ENCODE peak calls at places on chromosomes 12 and 14, in six cellular contexts. H, L, B, K, A and M are unnamed samples.

GRCh38 chr14:68791078-68791983 is 1.5 kb downstream of the ZFP36L1 start:
- DNase-seq in H (peak; percentile 69), B (no peak), A (no peak), K (no peak), L (peak; percentile 3), M (peak; percentile 69)

GRCh38 chr14:75242546-75243273 is 35.9 kb upstream of the FOS start:
- DNase-seq in K (no peak), H (no peak), B (no peak), L (no peak), A (no peak), M (no peak)

GRCh38 chr12:13734753-13735152 is 246.6 kb downstream of the GRIN2B start:
- DNase-seq in K (no peak), H (no peak), L (no peak), B (no peak), A (no peak), M (no peak)

GRCh38 chr12:95533985-95534384 is 17.3 kb downstream of the USP44 start:
- DNase-seq in K (no peak), B (no peak), A (no peak), L (no peak), H (no peak), M (no peak)

GRCh38 chr14:53716521-53716920 is 240.1 kb downstream of the BMP4 start:
- DNase-seq in B (no peak), H (no peak), K (no peak), L (no peak), A (no peak), M (no peak)

GRCh38 chr14:96351986-96352385 is 11.2 kb downstream of the ATG2B start:
- DNase-seq in H (no peak), L (no peak), K (no peak), A (no peak), B (no peak), M (no peak)

GRCh38 chr14:56147980-56148901 is 30.0 kb downstream of the PELI2 start:
- DNase-seq in L (no peak), H (no peak), K (no peak), B (no peak), A (no peak), M (no peak)

GRCh38 chr14:78933948-78934524 is 763.9 kb downstream of the NRXN3 start:
- DNase-seq in K (no peak), L (no peak), H (no peak), B (peak; percentile 38), A (no peak), M (no peak)

GRCh38 chr12:5442251-5443006 is 10.5 kb downstream of the NTF3 start:
- DNase-seq in L (peak; percentile 63), K (no peak), B (peak; percentile 73), H (no peak), A (peak; percentile 28), M (no peak)

GRCh38 chr14:101470266-101470665 is 91.0 kb upstream of the DIO3 start:
- DNase-seq in K (no peak), L (no peak), A (no peak), H (no peak), B (no peak), M (peak; percentile 39)

GRCh38 chr12:24479131-24479530 is 469.8 kb downstream of the BCAT1 start:
- DNase-seq in A (no peak), B (peak; percentile 16), K (no peak), L (no peak), H (no peak), M (no peak)

GRCh38 chr12:68223067-68223747 is 2.4 kb downstream of the IL26 start:
- DNase-seq in H (peak; percentile 86), B (peak; percentile 75), A (peak; percentile 69), L (peak; percentile 60), K (peak; percentile 74), M (peak; percentile 84)

GRCh38 chr14:69471916-69472315 is 12.6 kb upstream of the PLEKHD1 start:
- DNase-seq in K (no peak), A (no peak), L (no peak), H (no peak), B (no peak), M (no peak)

GRCh38 chr14:99264691-99265090 is 7.3 kb downstream of the BCL11B start:
- DNase-seq in K (no peak), H (peak; percentile 66), L (no peak), B (no peak), A (no peak), M (peak; percentile 70)